ENCODE peak calls at places on chromosome 1, in ten cellular contexts. D is naive B cell, F is body of pancreas, R is tibial artery, M is amygdala, J is cardiac muscle cell, X is T follicular helper cell, S is pancreas, I is endodermal cell, O is fibroblast of the aortic adventitia. A is an unnamed sample.

GRCh38 chr1:187877220-187877619 is 1048.5 kb downstream of the PLA2G4A start:
- DNase-seq in D (no peak), F (no peak), R (no peak), M (no peak), J (no peak), X (no peak), S (no peak), I (no peak), O (no peak), A (no peak)

GRCh38 chr1:54413295-54413694 is 7.1 kb upstream of the SSBP3 start:
- DNase-seq in D (no peak), F (peak), R (no peak), M (no peak), J (peak), X (no peak), S (no peak), I (no peak), O (peak), A (peak)

GRCh38 chr1:22665752-22666151 is 12.7 kb downstream of the C1QB start:
- DNase-seq in D (no peak), F (no peak), R (no peak), M (no peak), J (peak), X (no peak), S (no peak), I (peak), O (peak), A (peak)

GRCh38 chr1:23083714-23084480 is 64.6 kb downstream of the KDM1A start:
- DNase-seq in D (no peak), F (peak), R (no peak), M (no peak), J (peak), X (no peak), S (no peak), I (no peak), O (peak), A (no peak)

GRCh38 chr1:248824301-248824700 is 1.4 kb downstream of the SH3BP5L start:
- DNase-seq in D (no peak), F (no peak), R (peak), M (no peak), J (no peak), X (no peak), S (no peak), I (no peak), O (no peak), A (no peak)

GRCh38 chr1:152855661-152856060 is 4.1 kb upstream of the LCE7A start:
- DNase-seq in D (no peak), F (no peak), R (no peak), M (no peak), J (no peak), X (no peak), S (no peak), I (no peak), O (no peak), A (no peak)

GRCh38 chr1:3418600-3418999 is 35.9 kb upstream of the ARHGEF16 start:
- DNase-seq in D (no peak), F (no peak), R (no peak), M (no peak), J (no peak), X (no peak), S (no peak), I (no peak), O (no peak), A (no peak)

GRCh38 chr1:220462756-220463155 is 65.2 kb upstream of the MARK1 start:
- DNase-seq in D (no peak), F (no peak), R (no peak), M (no peak), J (no peak), X (no peak), S (no peak), I (peak), O (no peak), A (peak)

GRCh38 chr1:235911300-235911662 is 44.6 kb upstream of the LYST start:
- DNase-seq in D (no peak), F (no peak), R (no peak), M (no peak), J (no peak), X (no peak), S (no peak), I (no peak), O (no peak), A (no peak)

GRCh38 chr1:5504364-5504740 is 487.9 kb downstream of the NPHP4 start:
- DNase-seq in D (no peak), F (peak), R (peak), M (no peak), J (no peak), X (no peak), S (no peak), I (no peak), O (no peak), A (peak)

GRCh38 chr1:91805343-91805801 is 80.6 kb downstream of the TGFBR3 start:
- DNase-seq in D (no peak), F (peak), R (no peak), M (no peak), J (no peak), X (no peak), S (peak), I (no peak), O (no peak), A (no peak)

GRCh38 chr1:217211484-217211883 is 419.4 kb downstream of the GPATCH2 start:
- DNase-seq in D (no peak), F (no peak), R (no peak), M (no peak), J (no peak), X (no peak), S (no peak), I (no peak), O (no peak), A (no peak)

GRCh38 chr1:158150512-158150911 is 30.2 kb upstream of the CD1D start:
- DNase-seq in D (peak), F (no peak), R (no peak), M (no peak), J (no peak), X (no peak), S (no peak), I (no peak), O (no peak), A (no peak)

GRCh38 chr1:12556368-12556930 is 61.6 kb downstream of the DHRS3 start:
- DNase-seq in D (no peak), F (no peak), R (peak), M (no peak), J (peak), X (no peak), S (peak), I (peak), O (peak), A (peak)

GRCh38 chr1:245216356-245217110 is 61.7 kb downstream of the KIF26B start:
- DNase-seq in D (no peak), F (no peak), R (no peak), M (no peak), J (no peak), X (no peak), S (no peak), I (peak), O (no peak), A (peak)

GRCh38 chr1:12019858-12020509 is 686 bp downstream of the MIIP start:
- DNase-seq in D (no peak), F (no peak), R (no peak), M (no peak), J (peak), X (no peak), S (no peak), I (no peak), O (peak), A (no peak)

GRCh38 chr1:224592636-224593579 is 23.2 kb upstream of the CNIH3 start:
- DNase-seq in D (no peak), F (no peak), R (no peak), M (no peak), J (peak), X (no peak), S (no peak), I (no peak), O (peak), A (no peak)